ENCODE peak calls at places on chromosomes 5 and 9, in six cellular contexts. S, C, Z, I, N and U are unnamed samples. For H3K4me1 and H3K27me3, the result is how much of the 10 kb centered on the place peaks cover.

GRCh38 chr5:1161108-1161831 is 40.1 kb upstream of the SLC6A19 start:
- DNase-seq in I (no peak), S (no peak), Z (peak), N (no peak), C (no peak), U (peak)

GRCh38 chr9:35745569-35745968 is 3.5 kb downstream of the GBA2 start:
- DNase-seq in I (no peak), C (no peak), N (no peak), S (no peak), Z (no peak), U (no peak)

GRCh38 chr9:79408200-79408599 is 163.6 kb upstream of the TLE4 start:
- DNase-seq in N (no peak), Z (no peak), S (no peak), C (no peak), I (no peak), U (no peak)

GRCh38 chr9:73183917-73184861 is 32.5 kb downstream of the ANXA1 start:
- DNase-seq in Z (no peak), S (no peak), I (no peak), N (no peak), C (no peak), U (no peak)

GRCh38 chr9:127525426-127526188 is 74.3 kb downstream of the LRSAM1 start:
- DNase-seq in C (no peak), N (no peak), S (no peak), I (peak), Z (no peak), U (peak)

GRCh38 chr5:137220523-137220927 is 278.6 kb downstream of the SPOCK1 start:
- DNase-seq in C (no peak), Z (no peak), N (no peak), I (peak), S (no peak), U (no peak)

GRCh38 chr9:85302860-85303779 is 438.6 kb downstream of the AGTPBP1 start:
- DNase-seq in N (no peak), C (no peak), I (no peak), Z (no peak), S (no peak), U (no peak)

GRCh38 chr5:152288499-152288898 is 116.6 kb downstream of the NMUR2 start:
- DNase-seq in S (no peak), Z (no peak), I (no peak), N (peak), C (no peak), U (peak)

GRCh38 chr5:76579166-76579765 is 43.9 kb downstream of the F2RL2 start:
- DNase-seq in S (no peak), C (no peak), Z (no peak), N (no peak), I (no peak), U (no peak)

GRCh38 chr9:37566716-37567115 is 9.5 kb downstream of the FBXO10 start:
- DNase-seq in S (no peak), I (no peak), C (no peak), N (no peak), Z (no peak), U (no peak)

GRCh38 chr5:77080905-77081304 is 6.2 kb downstream of the ZBED3 start:
- DNase-seq in Z (no peak), N (no peak), I (no peak), S (no peak), C (no peak), U (no peak)

GRCh38 chr5:42656661-42657035 is 100.0 kb upstream of the CCDC152 start:
- DNase-seq in S (no peak), I (no peak), N (no peak), C (no peak), Z (no peak), U (no peak)

GRCh38 chr5:17379188-17379951 is 118.7 kb upstream of the TAF11L2 start:
- DNase-seq in Z (no peak), N (no peak), S (no peak), C (no peak), I (no peak), U (no peak)

GRCh38 chr9:134304306-134304705 is 21.9 kb upstream of the RXRA start:
- DNase-seq in C (no peak), N (no peak), Z (no peak), I (no peak), S (no peak), U (peak)

GRCh38 chr9:6605202-6605601 is 40.3 kb downstream of the GLDC start:
- DNase-seq in N (no peak), Z (no peak), C (no peak), I (no peak), S (no peak), U (no peak)

GRCh38 chr5:98205691-98206461 is 567.6 kb upstream of the RGMB start:
- DNase-seq in C (no peak), I (no peak), N (no peak), Z (no peak), S (no peak), U (no peak)

GRCh38 chr9:38084556-38084880 is 15.5 kb upstream of the SHB start:
- DNase-seq in N (no peak), I (no peak), S (no peak), C (no peak), Z (no peak), U (no peak)

GRCh38 chr9:126631254-126631653 is 17.5 kb downstream of the LMX1B start:
- DNase-seq in C (no peak), Z (no peak), N (no peak), I (peak), S (no peak), U (no peak)

GRCh38 chr5:926416-927171 is 33.9 kb downstream of the TRIP13 start:
- DNase-seq in C (no peak), S (no peak), N (no peak), Z (no peak), I (no peak), U (peak)

GRCh38 chr5:174996941-174997340 is 272.6 kb downstream of the MSX2 start:
- DNase-seq in S (no peak), Z (no peak), I (no peak), C (no peak), N (no peak), U (no peak)

GRCh38 chr9:73114958-73115357 is 36.7 kb upstream of the ANXA1 start:
- DNase-seq in C (no peak), S (no peak), Z (no peak), N (no peak), I (no peak), U (no peak)

GRCh38 chr9:12748954-12749353 is 25.9 kb upstream of the LURAP1L start:
- DNase-seq in S (no peak), Z (no peak), C (no peak), I (no peak), N (no peak), U (no peak)

GRCh38 chr5:132895719-132896305 is 22.3 kb downstream of the LEAP2 start:
- DNase-seq in C (no peak), I (no peak), N (no peak), Z (no peak), S (no peak), U (no peak)

GRCh38 chr9:87479801-87480201 is 17.9 kb upstream of the DAPK1 start:
- DNase-seq in I (no peak), S (no peak), C (no peak), N (peak), Z (no peak), U (peak)

GRCh38 chr5:38450627-38451371 is 105.6 kb downstream of the LIFR start:
- DNase-seq in N (no peak), I (no peak), S (no peak), C (no peak), Z (no peak), U (no peak)

GRCh38 chr9:110217656-110218099 is 9.7 kb upstream of the C9orf152 start:
- DNase-seq in I (no peak), S (peak), Z (peak), C (no peak), N (no peak), U (no peak)

DNA sequence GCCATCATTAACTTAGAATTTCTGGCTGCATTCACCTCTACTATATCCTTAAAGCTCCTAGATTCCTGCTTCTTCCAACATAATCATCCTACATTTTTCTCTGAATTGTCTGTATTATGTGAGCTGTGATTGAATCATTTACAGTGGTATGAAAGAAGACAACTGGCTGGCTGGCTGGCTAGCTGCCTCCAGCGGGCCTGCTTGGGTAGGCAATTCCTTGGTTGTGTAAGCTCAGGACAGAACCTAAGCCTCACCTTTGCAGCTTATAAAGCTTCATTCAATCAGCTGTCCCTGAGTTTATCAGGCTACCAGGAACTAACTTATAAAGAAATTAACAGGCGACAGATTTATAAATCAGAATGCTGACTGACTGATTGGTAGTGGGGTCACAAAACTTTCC is 162.7 kb upstream of the NR3C1 start:
- DNase-seq in S (no peak), N (no peak), C (no peak), Z (no peak), I (no peak), U (no peak)
- H3K4me1 ChIP-seq in S (under half), N (under half), C (under half), Z (under half), I (under half), U (under half)

DNA sequence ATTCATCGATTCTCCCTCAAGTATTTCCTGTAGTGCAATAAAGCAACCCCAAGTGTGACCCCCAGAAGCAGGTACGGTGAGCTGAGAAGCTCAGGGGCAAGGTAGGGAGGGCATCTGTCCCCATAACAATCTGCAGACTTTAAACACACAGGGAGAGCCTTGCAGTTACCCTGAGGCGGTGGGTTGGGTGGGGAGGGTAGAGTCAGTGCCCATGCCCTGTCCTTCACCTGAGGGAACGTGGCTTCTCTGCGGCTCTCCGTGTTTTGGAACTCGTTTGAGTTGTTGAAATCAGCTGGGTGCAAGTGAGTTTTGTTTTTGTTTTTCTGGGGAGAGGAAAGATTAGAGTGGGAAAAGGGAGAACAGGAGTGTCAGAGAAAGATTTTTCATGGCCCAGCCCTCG is 266.7 kb upstream of the VLDLR start:
- DNase-seq in C (no peak), S (no peak), N (no peak), Z (no peak), I (no peak), U (no peak)
- TF ChIP-seq CTCF in C (no peak), S (no peak), N (no peak), Z (no peak), I (no peak), U (no peak)

DNA sequence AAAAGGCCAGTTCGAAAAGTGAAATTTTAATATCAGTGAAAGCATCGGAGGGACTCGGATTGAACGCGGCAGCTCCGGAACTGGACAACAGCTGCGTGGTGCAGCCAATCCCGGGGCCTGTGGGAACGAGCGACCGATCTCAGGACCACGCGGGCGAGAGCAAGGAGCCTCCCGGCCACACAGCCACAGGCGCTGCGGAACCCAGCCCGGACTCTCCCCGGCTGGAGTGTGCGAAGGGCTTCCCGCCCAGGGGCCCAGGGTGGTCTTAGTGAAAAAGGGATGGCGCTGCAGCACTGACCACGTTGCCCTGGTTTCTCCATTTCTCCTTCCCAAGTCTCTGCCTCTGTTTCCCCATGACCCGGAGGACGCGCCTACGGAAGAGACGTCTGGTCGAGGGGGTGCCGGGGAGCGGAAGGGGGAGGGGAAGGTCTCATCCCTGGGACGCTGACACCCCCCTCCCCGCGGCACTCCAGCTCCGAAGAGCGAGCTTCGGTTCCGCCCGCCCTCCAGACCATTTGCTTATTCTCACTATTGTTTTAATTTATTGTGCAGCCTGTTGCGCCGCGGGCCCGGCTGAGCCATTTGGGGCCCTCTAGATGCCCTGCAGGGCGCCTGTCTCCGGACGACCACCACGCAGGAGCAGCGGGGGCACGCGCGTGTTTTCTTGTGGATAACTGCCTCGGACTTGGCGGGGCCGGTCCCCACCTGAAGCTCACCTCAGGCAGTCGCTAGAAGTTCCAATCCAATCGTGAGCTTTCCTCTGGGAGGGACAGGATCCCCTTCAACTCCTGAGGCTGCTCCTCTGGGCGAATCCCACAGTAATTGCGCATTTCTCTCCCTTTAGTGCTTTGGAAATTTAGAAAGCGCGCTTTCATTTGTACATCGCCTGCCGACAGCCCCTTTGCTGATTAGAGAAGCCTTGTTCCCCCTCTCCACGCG is 303.0 kb downstream of the PARP8 start:
- DNase-seq in I (no peak), C (no peak), Z (no peak), N (no peak), S (no peak), U (no peak)
- H3K27me3 ChIP-seq in I (under half), C (under half), Z (under half), N (half or more), S (under half), U (under half)

GRCh38 chr9:92530893-92531292 is 4.9 kb downstream of the ECM2 start:
- DNase-seq in S (no peak), Z (no peak), C (no peak), I (no peak), N (no peak), U (no peak)

GRCh38 chr9:92535940-92536850 is at the start of gene ECM2:
- DNase-seq in N (peak), Z (no peak), S (no peak), C (no peak), I (no peak), U (peak)

GRCh38 chr9:92529124-92529523 is 6.7 kb downstream of the ECM2 start:
- DNase-seq in I (no peak), Z (no peak), C (no peak), S (no peak), N (no peak), U (no peak)

GRCh38 chr9:92538541-92538940 is 2.8 kb upstream of the ECM2 start:
- DNase-seq in S (no peak), C (no peak), Z (no peak), I (no peak), N (no peak), U (no peak)

GRCh38 chr9:92534199-92535159 is 1.3 kb downstream of the ECM2 start:
- DNase-seq in S (no peak), I (no peak), C (no peak), Z (no peak), N (no peak), U (no peak)
- H3K4me1 ChIP-seq in S (under half), I (under half), C (under half), Z (under half), N (under half), U (under half)

GRCh38 chr5:30650311-30650710 is 543.2 kb upstream of the CDH6 start:
- DNase-seq in C (no peak), S (no peak), N (no peak), I (no peak), Z (no peak), U (no peak)
- TF ChIP-seq CTCF in C (no peak), S (no peak), N (no peak), I (no peak), Z (no peak), U (no peak)

DNA sequence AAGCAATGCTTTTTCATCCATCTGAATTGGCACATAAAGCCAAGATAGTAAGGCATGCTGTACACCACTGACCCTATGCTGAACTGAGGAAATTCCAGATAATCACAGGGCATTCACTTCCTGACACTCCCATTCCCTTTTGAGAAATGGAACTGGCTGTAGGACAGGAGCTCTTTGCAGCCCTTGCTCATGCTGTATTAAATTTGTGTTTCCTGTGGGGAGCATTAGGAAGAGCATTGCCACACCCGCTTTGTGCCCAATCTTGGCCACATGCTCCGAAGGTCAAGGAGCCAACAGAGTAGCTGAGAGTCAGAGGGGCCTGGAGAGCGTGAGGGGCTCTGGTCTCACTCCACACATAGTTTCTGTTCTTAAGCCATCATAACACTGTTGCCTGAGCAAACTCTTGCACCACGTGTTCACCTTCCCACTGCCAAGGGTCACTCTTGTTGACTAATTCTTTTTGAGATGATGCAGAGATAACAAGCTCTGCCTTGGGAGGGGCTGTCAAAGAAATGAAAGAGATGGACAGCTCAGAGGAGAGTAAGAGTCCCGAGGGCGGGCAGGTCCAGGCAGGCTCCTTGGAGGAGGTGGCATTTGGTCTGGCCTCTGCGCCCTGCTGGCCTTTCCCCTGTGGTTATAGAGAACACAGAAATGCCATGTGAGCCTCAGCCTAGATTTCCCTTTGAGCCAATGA is 31.7 kb upstream of the ARAP3 start:
- DNase-seq in C (no peak), N (no peak), I (peak), Z (no peak), S (no peak), U (no peak)
- H3K27me3 ChIP-seq in C (under half), N (under half), I (under half), Z (under half), S (under half), U (under half)

DNA sequence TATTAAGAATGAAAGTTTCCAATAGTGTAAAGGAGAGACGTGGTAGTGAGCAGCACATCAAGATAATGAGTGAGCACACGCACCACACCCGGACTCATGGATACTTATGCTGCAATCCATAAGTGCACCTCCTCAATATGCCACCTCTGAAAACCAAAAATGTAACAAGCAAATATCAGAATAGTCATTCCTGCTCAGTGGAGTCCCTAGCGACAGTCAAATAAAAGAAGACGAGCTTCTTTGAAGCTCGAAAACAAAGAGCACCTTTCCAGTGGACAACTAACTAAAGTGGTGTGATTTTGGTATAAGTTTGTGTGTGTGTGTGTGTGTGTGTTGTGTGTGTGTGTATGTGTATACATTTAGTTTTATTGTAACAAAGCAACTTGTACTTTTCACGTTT is 241.3 kb downstream of the DEPDC1B start:
- DNase-seq in Z (no peak), C (no peak), I (no peak), S (no peak), N (no peak), U (no peak)
- H3K4me1 ChIP-seq in Z (under half), C (under half), I (under half), S (under half), N (under half), U (under half)